ENCODE peak calls at places on chromosome 10, in seven cellular contexts. K, Y, W, F, I, N and C are unnamed samples.

GRCh38 chr10:88070080-88070880 is 206.9 kb downstream of the PTEN start:
- DNase-seq in K (no peak), Y (no peak), W (no peak), F (no peak), I (no peak), N (no peak), C (no peak)

GRCh38 chr10:6580279-6581029 is 378 bp upstream of the PRKCQ start:
- DNase-seq in K (peak), Y (peak), W (peak), F (peak), I (peak), N (peak), C (peak)

GRCh38 chr10:132511092-132511491 is 26.5 kb upstream of the INPP5A start:
- DNase-seq in K (no peak), Y (no peak), W (no peak), F (no peak), I (no peak), N (no peak), C (no peak)

GRCh38 chr10:127398140-127398966 is 150.8 kb upstream of the NPS start:
- DNase-seq in K (peak), Y (no peak), W (peak), F (no peak), I (no peak), N (no peak), C (no peak)

GRCh38 chr10:120517196-120517595 is 60.2 kb downstream of the PLPP4 start:
- DNase-seq in K (no peak), Y (no peak), W (no peak), F (no peak), I (no peak), N (no peak), C (no peak)

GRCh38 chr10:58870070-58870469 is 306.4 kb upstream of the PHYHIPL start:
- DNase-seq in K (no peak), Y (no peak), W (no peak), F (no peak), I (no peak), N (no peak), C (no peak)

GRCh38 chr10:59977486-59977885 is 71.1 kb upstream of the CCDC6 start:
- DNase-seq in K (no peak), Y (no peak), W (no peak), F (no peak), I (no peak), N (no peak), C (no peak)

GRCh38 chr10:20622522-20623270 is 274.4 kb downstream of the NEBL start:
- DNase-seq in K (no peak), Y (no peak), W (no peak), F (peak), I (no peak), N (no peak), C (no peak)

GRCh38 chr10:97920865-97921264 is 71.2 kb downstream of the GOLGA7B start:
- DNase-seq in K (no peak), Y (no peak), W (no peak), F (no peak), I (no peak), N (no peak), C (no peak)

GRCh38 chr10:46559231-46559671 is 2.8 kb upstream of the GPRIN2 start:
- DNase-seq in K (no peak), Y (peak), W (no peak), F (no peak), I (peak), N (no peak), C (no peak)

GRCh38 chr10:71887767-71888166 is 36.7 kb upstream of the PSAP start:
- DNase-seq in K (no peak), Y (no peak), W (no peak), F (no peak), I (no peak), N (no peak), C (no peak)

GRCh38 chr10:111275091-111275490 is 198.3 kb downstream of the ADRA2A start:
- DNase-seq in K (no peak), Y (no peak), W (no peak), F (no peak), I (no peak), N (no peak), C (no peak)

GRCh38 chr10:27584302-27584701 is 80.2 kb downstream of the RAB18 start:
- DNase-seq in K (no peak), Y (no peak), W (no peak), F (no peak), I (no peak), N (no peak), C (no peak)

GRCh38 chr10:78634389-78634815 is 434.4 kb upstream of the ZMIZ1 start:
- DNase-seq in K (peak), Y (no peak), W (no peak), F (no peak), I (no peak), N (no peak), C (no peak)

GRCh38 chr10:596725-597345 is 92.6 kb downstream of the DIP2C start:
- DNase-seq in K (no peak), Y (no peak), W (no peak), F (no peak), I (no peak), N (no peak), C (no peak)

GRCh38 chr10:124849111-124849773 is 47.6 kb downstream of the ABRAXAS2 start:
- DNase-seq in K (no peak), Y (no peak), W (no peak), F (no peak), I (no peak), N (no peak), C (no peak)

GRCh38 chr10:60729106-60729505 is 49.2 kb upstream of the CDK1 start:
- DNase-seq in K (no peak), Y (no peak), W (no peak), F (no peak), I (no peak), N (no peak), C (no peak)

GRCh38 chr10:117553171-117553814 is 10.7 kb downstream of the EMX2 start:
- DNase-seq in K (no peak), Y (no peak), W (no peak), F (no peak), I (no peak), N (no peak), C (no peak)